ENCODE peak calls at places on chromosomes 7 and 10, in ten cellular contexts. X, P, O, V, I, W, J, E, C and T are unnamed samples. For H3K9me3, the result is how much of the 10 kb centered on the place peaks cover.

GRCh38 chr10:132058111-132058745 is 7.5 kb upstream of the JAKMIP3 start:
- DNase-seq in X (no peak), P (no peak), O (no peak), V (no peak), I (peak), W (no peak), J (no peak), E (no peak), C (no peak), T (no peak)

GRCh38 chr7:66837007-66837406 is 84.0 kb upstream of the TMEM248 start:
- DNase-seq in X (peak), P (no peak), O (peak), V (peak), I (peak), W (peak), J (no peak), E (peak), C (peak), T (no peak)

GRCh38 chr10:48821111-48821510 is 118.5 kb downstream of the LRRC18 start:
- DNase-seq in X (no peak), P (no peak), O (no peak), V (no peak), I (no peak), W (no peak), J (no peak), E (no peak), C (no peak), T (no peak)

GRCh38 chr7:95609277-95609971 is 13.1 kb upstream of the PDK4 start:
- DNase-seq in X (no peak), P (no peak), O (no peak), V (no peak), I (no peak), W (no peak), J (no peak), E (no peak), C (no peak), T (peak)

GRCh38 chr10:45550903-45551302 is 121.7 kb downstream of the ZFAND4 start:
- DNase-seq in X (no peak), P (no peak), O (no peak), V (no peak), I (no peak), W (no peak), J (no peak), E (no peak), C (no peak), T (no peak)

GRCh38 chr7:114409750-114410149 is 4.9 kb upstream of the FOXP2 start:
- DNase-seq in X (no peak), P (no peak), O (no peak), V (no peak), I (no peak), W (no peak), J (no peak), E (no peak), C (no peak), T (no peak)

GRCh38 chr7:45120-46090 is 147.0 kb upstream of the FAM20C start:
- DNase-seq in X (no peak), P (no peak), O (no peak), V (no peak), I (peak), W (no peak), J (no peak), E (no peak), C (peak), T (peak)

GRCh38 chr10:86971146-86971991 is 3.1 kb downstream of the ADIRF start:
- DNase-seq in X (peak), P (peak), O (no peak), V (peak), I (peak), W (peak), J (no peak), E (no peak), C (peak), T (peak)

GRCh38 chr7:35003679-35004278 is 33.5 kb downstream of the DPY19L1 start:
- DNase-seq in X (no peak), P (no peak), O (no peak), V (no peak), I (no peak), W (no peak), J (peak), E (peak), C (peak), T (peak)

GRCh38 chr7:112182749-112183148 is 23.4 kb downstream of the DOCK4 start:
- DNase-seq in X (no peak), P (no peak), O (no peak), V (no peak), I (no peak), W (no peak), J (no peak), E (peak), C (no peak), T (no peak)

GRCh38 chr10:132479024-132479602 is 58.5 kb upstream of the INPP5A start:
- DNase-seq in X (no peak), P (no peak), O (no peak), V (no peak), I (peak), W (no peak), J (no peak), E (no peak), C (no peak), T (no peak)

GRCh38 chr10:132308588-132309451 is 1.1 kb upstream of the STK32C start:
- DNase-seq in X (no peak), P (no peak), O (no peak), V (peak), I (peak), W (no peak), J (no peak), E (no peak), C (peak), T (no peak)

GRCh38 chr10:17147884-17148494 is 18.4 kb upstream of the CUBN start:
- DNase-seq in X (no peak), P (no peak), O (no peak), V (no peak), I (no peak), W (no peak), J (no peak), E (no peak), C (no peak), T (no peak)

GRCh38 chr7:103380395-103381191 is 33.1 kb downstream of the PSMC2 start:
- DNase-seq in X (no peak), P (no peak), O (no peak), V (no peak), I (no peak), W (no peak), J (no peak), E (no peak), C (no peak), T (no peak)

GRCh38 chr10:53487019-53487983 is 714.7 kb upstream of the MBL2 start:
- DNase-seq in X (no peak), P (no peak), O (no peak), V (no peak), I (peak), W (no peak), J (no peak), E (peak), C (no peak), T (no peak)

GRCh38 chr10:37760817-37761216 is 96.6 kb downstream of the ZNF248 start:
- DNase-seq in X (no peak), P (no peak), O (no peak), V (no peak), I (no peak), W (no peak), J (no peak), E (no peak), C (no peak), T (no peak)

GRCh38 chr7:138981332-138982203 is at the start of gene KIAA1549:
- DNase-seq in X (peak), P (peak), O (peak), V (peak), I (peak), W (peak), J (no peak), E (peak), C (peak), T (peak)

GRCh38 chr7:79217976-79218626 is 235.4 kb downstream of the MAGI2 start:
- DNase-seq in X (no peak), P (no peak), O (no peak), V (no peak), I (no peak), W (no peak), J (no peak), E (no peak), C (no peak), T (no peak)

GRCh38 chr10:114412907-114413386 is 8.6 kb upstream of the AFAP1L2 start:
- DNase-seq in X (no peak), P (no peak), O (no peak), V (no peak), I (no peak), W (no peak), J (no peak), E (no peak), C (no peak), T (no peak)

GRCh38 chr7:84200859-84201258 is 6.3 kb upstream of the SEMA3A start:
- DNase-seq in X (no peak), P (no peak), O (no peak), V (peak), I (no peak), W (no peak), J (no peak), E (no peak), C (no peak), T (peak)

GRCh38 chr7:131293018-131293417 is 34.7 kb upstream of the MKLN1 start:
- DNase-seq in X (no peak), P (no peak), O (no peak), V (no peak), I (no peak), W (no peak), J (no peak), E (no peak), C (no peak), T (no peak)

GRCh38 chr10:85362401-85362800 is 1004.2 kb downstream of the GRID1 start:
- DNase-seq in X (no peak), P (no peak), O (no peak), V (no peak), I (no peak), W (no peak), J (no peak), E (no peak), C (no peak), T (no peak)

GRCh38 chr10:25493122-25493893 is 318.5 kb downstream of the GPR158 start:
- DNase-seq in X (no peak), P (no peak), O (no peak), V (peak), I (no peak), W (no peak), J (peak), E (peak), C (no peak), T (peak)

GRCh38 chr7:121447191-121447920 is 51.2 kb upstream of the FAM3C start:
- DNase-seq in X (no peak), P (no peak), O (no peak), V (no peak), I (no peak), W (no peak), J (no peak), E (no peak), C (no peak), T (no peak)

GRCh38 chr10:106711313-106711906 is 453.1 kb downstream of the SORCS1 start:
- DNase-seq in X (peak), P (no peak), O (peak), V (peak), I (no peak), W (no peak), J (no peak), E (peak), C (peak), T (peak)

GRCh38 chr10:101466016-101466912 is 112.3 kb downstream of the BTRC start:
- DNase-seq in X (no peak), P (no peak), O (no peak), V (peak), I (no peak), W (no peak), J (no peak), E (no peak), C (no peak), T (no peak)

GRCh38 chr7:5557920-5558401 is 134.3 kb upstream of the TNRC18 start:
- DNase-seq in X (peak), P (no peak), O (peak), V (no peak), I (peak), W (no peak), J (no peak), E (no peak), C (peak), T (no peak)
- H3K4me3 ChIP-seq in X (peak), P (peak), O (peak), V (no peak), I (no peak), W (peak), J (no peak), E (no peak), C (peak), T (no peak)

GRCh38 chr7:99102361-99102760 is 41.5 kb downstream of the SMURF1 start:
- DNase-seq in X (no peak), P (no peak), O (no peak), V (no peak), I (no peak), W (no peak), J (no peak), E (no peak), C (no peak), T (no peak)

GRCh38 chr7:99104631-99105030 is 39.3 kb downstream of the SMURF1 start:
- DNase-seq in X (no peak), P (no peak), O (no peak), V (no peak), I (no peak), W (no peak), J (no peak), E (no peak), C (no peak), T (no peak)

GRCh38 chr7:99106411-99106810 is 37.5 kb downstream of the SMURF1 start:
- DNase-seq in X (no peak), P (no peak), O (no peak), V (peak), I (no peak), W (no peak), J (no peak), E (no peak), C (no peak), T (no peak)

GRCh38 chr7:99105756-99106155 is 38.2 kb downstream of the SMURF1 start:
- DNase-seq in X (no peak), P (no peak), O (no peak), V (no peak), I (no peak), W (no peak), J (no peak), E (no peak), C (no peak), T (no peak)

GRCh38 chr7:99102809-99103690 is 40.9 kb downstream of the SMURF1 start:
- DNase-seq in X (no peak), P (no peak), O (no peak), V (no peak), I (no peak), W (no peak), J (no peak), E (no peak), C (no peak), T (peak)
- H3K9me3 ChIP-seq in X (under half), P (under half), O (under half), V (under half), I (under half), W (under half), J (under half), E (under half), C (under half), T (under half)

GRCh38 chr7:11831727-11832495 is at the start of gene THSD7A:
- DNase-seq in X (peak), P (no peak), O (no peak), V (peak), I (peak), W (no peak), J (no peak), E (peak), C (peak), T (peak)

GRCh38 chr7:11831383-11831726 is 643 bp downstream of the THSD7A start:
- DNase-seq in X (no peak), P (no peak), O (no peak), V (no peak), I (no peak), W (no peak), J (no peak), E (peak), C (no peak), T (no peak)

GRCh38 chr7:11830004-11830403 is 2.0 kb downstream of the THSD7A start:
- DNase-seq in X (no peak), P (no peak), O (no peak), V (no peak), I (no peak), W (no peak), J (no peak), E (no peak), C (no peak), T (no peak)

GRCh38 chr7:11833431-11833830 is 1.4 kb upstream of the THSD7A start:
- DNase-seq in X (no peak), P (no peak), O (no peak), V (peak), I (no peak), W (no peak), J (no peak), E (peak), C (no peak), T (no peak)

GRCh38 chr7:11830582-11831382 is 1.2 kb downstream of the THSD7A start:
- DNase-seq in X (no peak), P (no peak), O (no peak), V (no peak), I (no peak), W (no peak), J (no peak), E (no peak), C (no peak), T (peak)
- H3K4me3 ChIP-seq in X (peak), P (no peak), O (no peak), V (peak), I (peak), W (no peak), J (no peak), E (peak), C (peak), T (no peak)

GRCh38 chr7:147593271-147594057 is 997.1 kb upstream of the C7orf33 start:
- DNase-seq in X (no peak), P (no peak), O (no peak), V (no peak), I (no peak), W (no peak), J (no peak), E (no peak), C (no peak), T (no peak)
- H3K9me3 ChIP-seq in X (under half), P (under half), O (under half), V (under half), I (under half), W (under half), J (under half), E (under half), C (under half), T (under half)

DNA sequence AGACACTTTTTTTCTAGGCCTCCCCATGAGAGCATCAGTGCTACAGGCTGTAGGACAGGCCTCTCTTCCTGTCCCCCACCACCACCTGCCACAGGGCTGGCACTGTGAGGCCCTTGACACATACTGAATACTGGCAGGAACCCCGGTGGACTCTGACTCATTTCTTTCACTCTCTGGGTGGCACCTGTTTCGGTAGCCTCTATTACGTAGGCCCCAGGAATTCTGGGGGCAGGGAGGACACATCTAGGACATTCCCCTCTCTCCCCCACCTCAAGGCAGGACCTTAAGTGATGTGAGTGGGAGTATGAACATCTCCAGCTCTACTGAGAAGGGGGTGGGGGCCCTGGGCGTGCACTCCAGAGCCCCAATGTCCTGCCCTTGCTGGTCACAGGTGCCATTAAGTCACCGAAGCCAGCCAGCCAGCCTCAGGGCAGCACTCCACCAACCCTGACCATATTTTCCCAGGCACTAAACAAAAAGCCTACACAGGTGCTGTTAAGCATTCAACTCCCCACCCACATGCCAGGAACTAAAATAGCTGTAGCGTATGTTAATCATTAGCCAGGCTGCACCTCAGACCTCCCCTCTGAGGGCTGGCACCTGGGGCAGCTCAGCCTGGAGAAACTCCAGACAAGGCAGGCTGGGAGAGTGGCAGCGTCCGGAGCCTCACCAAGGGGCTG is 8.9 kb downstream of the ANXA11 start:
- DNase-seq in X (peak), P (peak), O (peak), V (no peak), I (no peak), W (peak), J (peak), E (no peak), C (peak), T (no peak)
- H3K4me3 ChIP-seq in X (peak), P (no peak), O (no peak), V (no peak), I (no peak), W (peak), J (no peak), E (no peak), C (no peak), T (no peak)